ENCODE peak calls at places on chromosomes 1 and 21, in six cellular contexts. T is uterus, Y is ovary, M is A549, C is IMR-90, L is HCT116. Z is an unnamed sample.

GRCh38 chr1:28062806-28063205 is 25.6 kb downstream of the EYA3 start:
- DNase-seq in Y (no peak), T (no peak), M (no peak), L (no peak), C (no peak), Z (no peak)

GRCh38 chr1:208177656-208178055 is 66.5 kb downstream of the PLXNA2 start:
- DNase-seq in T (no peak), Y (no peak), M (no peak), C (no peak), L (no peak), Z (no peak)

GRCh38 chr1:174258148-174258550 is 98.8 kb downstream of the RABGAP1L start:
- DNase-seq in T (no peak), L (peak; percentile 45), C (peak; percentile 50), Y (peak; percentile 33), M (peak; percentile 53), Z (no peak)

GRCh38 chr1:177741476-177741875 is 228.4 kb downstream of the SEC16B start:
- DNase-seq in Y (no peak), C (no peak), L (no peak), T (no peak), M (no peak), Z (no peak)

GRCh38 chr1:116495534-116495933 is 75.3 kb downstream of the CD58 start:
- DNase-seq in C (no peak), T (no peak), L (no peak), M (no peak), Y (no peak), Z (no peak)

GRCh38 chr21:45059121-45059520 is 15.3 kb upstream of the ADARB1 start:
- DNase-seq in T (no peak), C (no peak), L (no peak), M (no peak), Y (no peak), Z (no peak)

GRCh38 chr1:202807367-202807925 is 775 bp downstream of the KDM5B start:
- DNase-seq in C (peak; percentile 34), M (peak; percentile 51), L (no peak), T (peak; percentile 34), Y (peak; percentile 58), Z (peak; percentile 69)

GRCh38 chr1:89974701-89975470 is 20.0 kb upstream of the ZNF326 start:
- DNase-seq in Y (peak; percentile 41), L (no peak), T (no peak), C (peak; percentile 80), M (peak; percentile 78), Z (no peak)

GRCh38 chr1:34907487-34908090 is 21.9 kb downstream of the DLGAP3 start:
- DNase-seq in C (no peak), M (no peak), T (no peak), L (no peak), Y (no peak), Z (no peak)

GRCh38 chr1:184387871-184388670 is 1.2 kb downstream of the C1orf21 start:
- DNase-seq in L (no peak), C (peak; percentile 89), M (peak; percentile 19), T (peak; percentile 45), Y (peak; percentile 53), Z (no peak)

GRCh38 chr1:49465486-49466185 is 558.1 kb downstream of the AGBL4 start:
- DNase-seq in Y (no peak), M (no peak), T (no peak), L (no peak), C (no peak), Z (no peak)

GRCh38 chr1:163093169-163093568 is 24.0 kb downstream of the RGS4 start:
- DNase-seq in Y (no peak), C (no peak), M (no peak), L (no peak), T (no peak), Z (no peak)

GRCh38 chr21:31974454-31974985 is 101.7 kb downstream of the HUNK start:
- DNase-seq in Y (no peak), L (no peak), M (no peak), C (no peak), T (no peak), Z (no peak)

GRCh38 chr1:143691971-143692529 is 279.7 kb downstream of the FAM72C start:
- DNase-seq in T (no peak), L (no peak), M (no peak), C (no peak), Y (no peak), Z (no peak)

GRCh38 chr1:203273869-203274602 is 31.3 kb upstream of the BTG2 start:
- DNase-seq in L (no peak), T (peak; percentile 48), Y (no peak), M (no peak), C (no peak), Z (no peak)

GRCh38 chr21:46635324-46636180 is at the start of gene PRMT2:
- DNase-seq in C (peak; percentile 96), L (peak; percentile 91), Y (peak; percentile 98), M (peak; percentile 96), T (peak; percentile 98), Z (peak; percentile 99)
- TF ChIP-seq POLR2A in C (peak; percentile 77), L (peak; percentile 89), Y (peak; percentile 89), M (peak; percentile 67), T (peak; percentile 97), Z (peak; percentile 91)

GRCh38 chr1:25997759-25998074 is at the start of gene PAFAH2:
- DNase-seq in Y (no peak), T (no peak), C (no peak), M (no peak), L (no peak), Z (no peak)

GRCh38 chr1:25996966-25997758 is 701 bp downstream of the PAFAH2 start:
- DNase-seq in M (peak; percentile 46), L (no peak), T (peak; percentile 24), C (peak; percentile 71), Y (no peak), Z (no peak)

GRCh38 chr1:25999419-25999818 is 1.6 kb upstream of the PAFAH2 start:
- DNase-seq in M (no peak), Y (no peak), T (no peak), L (no peak), C (no peak), Z (no peak)

GRCh38 chr1:25994402-25994801 is 3.5 kb downstream of the PAFAH2 start:
- DNase-seq in C (no peak), L (no peak), M (no peak), T (no peak), Y (no peak), Z (no peak)

DNA sequence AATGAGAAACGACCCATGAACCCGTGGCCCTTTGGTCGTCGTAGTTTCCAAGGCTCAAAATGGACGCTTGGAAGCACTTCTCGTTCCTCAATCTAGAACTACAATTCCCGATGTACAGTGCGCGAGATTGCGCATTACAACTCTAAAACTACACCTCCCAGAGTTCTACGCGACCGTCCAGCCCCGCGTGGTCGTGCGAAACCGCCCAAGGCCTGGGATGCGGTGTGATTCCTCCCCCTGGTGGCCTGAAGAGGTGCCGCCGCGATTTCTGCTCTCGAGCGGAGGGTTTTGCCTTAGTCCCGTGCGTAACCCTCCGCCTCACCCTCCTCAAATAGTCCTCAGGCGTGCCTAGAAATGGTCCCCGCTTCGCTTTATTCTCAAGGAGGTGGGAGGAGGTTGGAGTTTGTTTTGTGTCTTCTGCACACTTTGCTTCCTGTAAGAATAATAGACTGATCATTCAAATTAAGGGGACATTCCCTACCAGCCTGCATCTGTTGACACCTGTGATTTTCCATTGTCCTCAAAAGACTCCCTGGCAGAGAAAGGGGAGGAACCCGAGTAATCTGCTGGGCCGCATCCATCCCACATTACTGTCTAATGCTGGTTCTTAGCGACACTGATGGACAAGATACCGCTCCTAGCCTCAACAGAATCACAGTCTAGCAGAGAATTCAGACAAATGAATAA is 355 bp upstream of the PAFAH2 start:
- DNase-seq in M (peak; percentile 99), C (peak; percentile 100), L (peak; percentile 100), Y (peak; percentile 97), T (peak; percentile 97), Z (peak; percentile 84)
- TF ChIP-seq POLR2A in M (peak; percentile 11), C (no peak), L (no peak), Y (peak; percentile 37), T (no peak), Z (no peak)

GRCh38 chr21:43331962-43332458 is 94.9 kb downstream of the SIK1 start:
- DNase-seq in M (peak; percentile 98), Y (peak; percentile 88), T (no peak), C (peak; percentile 99), L (no peak), Z (no peak)

GRCh38 chr21:43330306-43330881 is 96.5 kb downstream of the SIK1 start:
- DNase-seq in Y (peak; percentile 30), C (no peak), L (no peak), M (no peak), T (no peak), Z (no peak)

GRCh38 chr21:43332872-43333300 is 94.0 kb downstream of the SIK1 start:
- DNase-seq in Y (peak; percentile 64), M (peak; percentile 84), T (no peak), C (peak; percentile 51), L (no peak), Z (no peak)

GRCh38 chr21:43332461-43332860 is 94.5 kb downstream of the SIK1 start:
- DNase-seq in T (no peak), M (no peak), C (no peak), Y (no peak), L (no peak), Z (no peak)

DNA sequence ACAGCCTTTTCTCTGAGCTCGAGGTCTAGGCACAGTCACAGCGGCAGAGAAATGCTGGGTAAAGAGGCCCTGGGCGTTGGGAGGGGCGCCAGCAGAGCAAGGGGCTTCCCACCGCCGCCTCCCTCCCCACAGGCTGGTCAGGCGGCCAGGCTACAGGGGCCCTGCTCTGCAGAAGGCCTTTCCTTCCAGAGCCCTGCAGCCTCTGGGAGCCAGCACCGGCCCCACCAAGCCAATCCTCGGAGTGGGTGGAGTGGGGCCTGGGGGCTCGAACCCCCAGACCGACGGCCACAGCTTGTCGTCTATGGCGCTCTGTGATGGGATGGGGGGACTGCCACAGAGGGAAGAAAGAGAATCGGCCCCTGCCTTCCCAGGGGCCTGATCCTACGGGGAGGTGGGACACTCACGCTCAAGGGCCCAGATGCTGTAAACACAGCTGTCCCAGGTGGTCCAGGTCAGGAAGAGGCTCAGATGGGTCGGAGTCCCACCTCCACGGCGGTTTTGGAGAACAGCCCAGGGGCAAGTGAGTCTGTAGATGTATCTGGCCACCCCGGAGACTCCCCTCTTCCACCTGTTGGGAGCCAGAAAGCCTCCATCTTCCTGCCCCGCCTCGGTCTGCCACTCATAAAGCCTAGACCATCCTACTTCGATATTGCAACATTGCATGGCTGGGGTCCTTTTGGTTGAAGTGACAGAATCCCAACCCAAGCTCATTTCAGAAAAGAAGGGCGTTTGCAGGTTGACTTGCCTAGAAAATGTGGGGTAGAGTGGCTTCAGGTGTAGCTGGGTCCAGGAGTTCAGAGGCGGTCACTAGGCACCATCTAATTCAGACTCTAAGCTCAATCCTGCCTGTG is 95.6 kb downstream of the SIK1 start:
- DNase-seq in Y (peak; percentile 53), T (no peak), L (no peak), M (no peak), C (no peak), Z (no peak)
- TF ChIP-seq POLR2A in Y (no peak), T (no peak), L (no peak), M (no peak), C (peak; percentile 21), Z (no peak)

DNA sequence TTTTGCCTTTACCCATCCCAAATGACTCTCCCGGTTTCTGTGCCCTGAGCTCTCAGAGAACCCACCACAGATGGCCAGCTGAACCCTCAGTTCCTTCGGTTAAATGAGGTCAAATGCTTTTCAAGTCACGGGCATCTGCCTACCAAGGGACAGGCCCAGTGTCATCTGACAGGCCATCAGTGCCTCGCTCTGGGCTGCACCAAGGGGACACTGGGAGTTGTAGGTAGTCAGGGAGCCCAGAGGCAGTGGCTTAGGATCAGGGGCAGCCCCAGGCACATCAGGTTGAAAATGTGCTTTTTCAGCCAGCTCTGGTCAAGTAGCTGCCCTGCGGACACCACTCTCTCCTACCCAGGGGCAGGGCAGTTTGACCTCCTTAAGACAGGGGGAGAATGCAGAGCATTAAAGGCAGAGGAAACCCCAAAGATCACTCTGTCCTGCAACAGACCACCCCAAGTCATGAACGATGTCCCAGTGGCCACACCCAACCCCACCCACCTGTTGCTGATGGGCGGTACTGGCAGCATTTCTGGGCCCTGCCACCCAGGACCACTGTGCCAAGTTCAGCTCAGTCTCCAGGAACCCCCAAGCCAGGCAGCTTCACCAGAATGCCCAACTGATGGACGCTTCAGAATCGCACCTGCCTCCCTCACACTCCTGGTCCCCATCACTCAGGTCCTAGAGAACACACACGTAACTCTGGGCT is 60.7 kb downstream of the CASZ1 start:
- DNase-seq in L (no peak), C (no peak), Y (no peak), T (no peak), M (no peak), Z (no peak)
- TF ChIP-seq POLR2A in L (no peak), C (no peak), Y (no peak), T (no peak), M (no peak), Z (no peak)